ENCODE peak calls at places on chromosomes 12 and 14, in five cellular contexts. One of them, this sample, is unnamed.

GRCh38 chr12:104535383-104535782 is 78.6 kb downstream of the CHST11 start:
- DNase-seq in anterior cingulate cortex: no peak
- DNase-seq in activated T-cell treated with anti-CD3 and anti-CD28 coated beads for 1 hour: no peak
- DNase-seq in lung microvascular endothelial cell: no peak
- DNase-seq in stimulated activated CD4-positive, alpha-beta T cell treated with anti-CD3 and anti-CD28 coated beads, Interleukin-2, amount 100 ng/mL, for 24 hours: no peak
- DNase-seq in this sample: no peak

GRCh38 chr12:58341791-58342190 is 400.4 kb downstream of the ATP23 start:
- DNase-seq in anterior cingulate cortex: no peak
- DNase-seq in stimulated activated CD4-positive, alpha-beta T cell treated with anti-CD3 and anti-CD28 coated beads, Interleukin-2, amount 100 ng/mL, for 24 hours: no peak
- DNase-seq in activated T-cell treated with anti-CD3 and anti-CD28 coated beads for 1 hour: no peak
- DNase-seq in lung microvascular endothelial cell: peak; percentile 98
- DNase-seq in this sample: no peak

GRCh38 chr14:59360923-59361794 is 104.0 kb downstream of the GPR135 start:
- DNase-seq in activated T-cell treated with anti-CD3 and anti-CD28 coated beads for 1 hour: no peak
- DNase-seq in lung microvascular endothelial cell: peak; percentile 78
- DNase-seq in anterior cingulate cortex: no peak
- DNase-seq in stimulated activated CD4-positive, alpha-beta T cell treated with anti-CD3 and anti-CD28 coated beads, Interleukin-2, amount 100 ng/mL, for 24 hours: no peak
- DNase-seq in this sample: peak; percentile 87

GRCh38 chr12:90233168-90234100 is 524.8 kb upstream of the ATP2B1 start:
- DNase-seq in anterior cingulate cortex: no peak
- DNase-seq in stimulated activated CD4-positive, alpha-beta T cell treated with anti-CD3 and anti-CD28 coated beads, Interleukin-2, amount 100 ng/mL, for 24 hours: no peak
- DNase-seq in lung microvascular endothelial cell: no peak
- DNase-seq in activated T-cell treated with anti-CD3 and anti-CD28 coated beads for 1 hour: no peak
- DNase-seq in this sample: no peak

GRCh38 chr14:54166049-54166950 is 209.7 kb upstream of the BMP4 start:
- DNase-seq in activated T-cell treated with anti-CD3 and anti-CD28 coated beads for 1 hour: no peak
- DNase-seq in anterior cingulate cortex: no peak
- DNase-seq in lung microvascular endothelial cell: peak; percentile 63
- DNase-seq in stimulated activated CD4-positive, alpha-beta T cell treated with anti-CD3 and anti-CD28 coated beads, Interleukin-2, amount 100 ng/mL, for 24 hours: no peak
- DNase-seq in this sample: no peak

GRCh38 chr12:93234641-93235040 is 143.1 kb upstream of the NUDT4 start:
- DNase-seq in anterior cingulate cortex: no peak
- DNase-seq in lung microvascular endothelial cell: peak; percentile 41
- DNase-seq in activated T-cell treated with anti-CD3 and anti-CD28 coated beads for 1 hour: no peak
- DNase-seq in stimulated activated CD4-positive, alpha-beta T cell treated with anti-CD3 and anti-CD28 coated beads, Interleukin-2, amount 100 ng/mL, for 24 hours: no peak
- DNase-seq in this sample: no peak

GRCh38 chr12:8689606-8690175 is 8.1 kb upstream of the RIMKLB start:
- DNase-seq in anterior cingulate cortex: no peak
- DNase-seq in activated T-cell treated with anti-CD3 and anti-CD28 coated beads for 1 hour: no peak
- DNase-seq in lung microvascular endothelial cell: no peak
- DNase-seq in stimulated activated CD4-positive, alpha-beta T cell treated with anti-CD3 and anti-CD28 coated beads, Interleukin-2, amount 100 ng/mL, for 24 hours: no peak
- DNase-seq in this sample: no peak

GRCh38 chr14:77181124-77181602 is 435 bp upstream of the TMEM63C start:
- DNase-seq in anterior cingulate cortex: no peak
- DNase-seq in activated T-cell treated with anti-CD3 and anti-CD28 coated beads for 1 hour: no peak
- DNase-seq in lung microvascular endothelial cell: no peak
- DNase-seq in stimulated activated CD4-positive, alpha-beta T cell treated with anti-CD3 and anti-CD28 coated beads, Interleukin-2, amount 100 ng/mL, for 24 hours: no peak
- DNase-seq in this sample: peak; percentile 69

GRCh38 chr14:101823511-101824120 is 62.1 kb downstream of the PPP2R5C start:
- DNase-seq in anterior cingulate cortex: no peak
- DNase-seq in stimulated activated CD4-positive, alpha-beta T cell treated with anti-CD3 and anti-CD28 coated beads, Interleukin-2, amount 100 ng/mL, for 24 hours: peak; percentile 80
- DNase-seq in activated T-cell treated with anti-CD3 and anti-CD28 coated beads for 1 hour: peak; percentile 48
- DNase-seq in lung microvascular endothelial cell: peak; percentile 26
- DNase-seq in this sample: no peak

GRCh38 chr14:51006781-51007211 is 62.5 kb upstream of the PYGL start:
- DNase-seq in activated T-cell treated with anti-CD3 and anti-CD28 coated beads for 1 hour: no peak
- DNase-seq in stimulated activated CD4-positive, alpha-beta T cell treated with anti-CD3 and anti-CD28 coated beads, Interleukin-2, amount 100 ng/mL, for 24 hours: no peak
- DNase-seq in lung microvascular endothelial cell: peak; percentile 5
- DNase-seq in anterior cingulate cortex: no peak
- DNase-seq in this sample: no peak

GRCh38 chr14:64835431-64835830 is 44.3 kb downstream of the SPTB start:
- DNase-seq in lung microvascular endothelial cell: no peak
- DNase-seq in activated T-cell treated with anti-CD3 and anti-CD28 coated beads for 1 hour: no peak
- DNase-seq in anterior cingulate cortex: no peak
- DNase-seq in stimulated activated CD4-positive, alpha-beta T cell treated with anti-CD3 and anti-CD28 coated beads, Interleukin-2, amount 100 ng/mL, for 24 hours: no peak
- DNase-seq in this sample: no peak

GRCh38 chr12:25550186-25550585 is 2.9 kb downstream of the LMNTD1 start:
- DNase-seq in activated T-cell treated with anti-CD3 and anti-CD28 coated beads for 1 hour: no peak
- DNase-seq in lung microvascular endothelial cell: no peak
- DNase-seq in stimulated activated CD4-positive, alpha-beta T cell treated with anti-CD3 and anti-CD28 coated beads, Interleukin-2, amount 100 ng/mL, for 24 hours: no peak
- DNase-seq in anterior cingulate cortex: no peak
- DNase-seq in this sample: no peak

GRCh38 chr14:100593751-100594624 is 6.8 kb upstream of the BEGAIN start:
- DNase-seq in lung microvascular endothelial cell: no peak
- DNase-seq in activated T-cell treated with anti-CD3 and anti-CD28 coated beads for 1 hour: no peak
- DNase-seq in anterior cingulate cortex: no peak
- DNase-seq in stimulated activated CD4-positive, alpha-beta T cell treated with anti-CD3 and anti-CD28 coated beads, Interleukin-2, amount 100 ng/mL, for 24 hours: no peak
- DNase-seq in this sample: peak; percentile 33

GRCh38 chr12:131142891-131143637 is 189.4 kb downstream of the ADGRD1 start:
- DNase-seq in activated T-cell treated with anti-CD3 and anti-CD28 coated beads for 1 hour: no peak
- DNase-seq in lung microvascular endothelial cell: no peak
- DNase-seq in stimulated activated CD4-positive, alpha-beta T cell treated with anti-CD3 and anti-CD28 coated beads, Interleukin-2, amount 100 ng/mL, for 24 hours: peak; percentile 9
- DNase-seq in anterior cingulate cortex: no peak
- DNase-seq in this sample: no peak

GRCh38 chr12:108576660-108577234 is 14.4 kb downstream of the ISCU start:
- DNase-seq in lung microvascular endothelial cell: no peak
- DNase-seq in activated T-cell treated with anti-CD3 and anti-CD28 coated beads for 1 hour: no peak
- DNase-seq in anterior cingulate cortex: no peak
- DNase-seq in stimulated activated CD4-positive, alpha-beta T cell treated with anti-CD3 and anti-CD28 coated beads, Interleukin-2, amount 100 ng/mL, for 24 hours: no peak
- DNase-seq in this sample: peak; percentile 36

GRCh38 chr12:26651566-26652188 is 181.3 kb downstream of the ITPR2 start:
- DNase-seq in stimulated activated CD4-positive, alpha-beta T cell treated with anti-CD3 and anti-CD28 coated beads, Interleukin-2, amount 100 ng/mL, for 24 hours: peak; percentile 41
- DNase-seq in anterior cingulate cortex: peak; percentile 24
- DNase-seq in activated T-cell treated with anti-CD3 and anti-CD28 coated beads for 1 hour: no peak
- DNase-seq in lung microvascular endothelial cell: peak; percentile 86
- DNase-seq in this sample: no peak

GRCh38 chr12:46628176-46628575 is 197.6 kb downstream of the SLC38A4 start:
- DNase-seq in lung microvascular endothelial cell: no peak
- DNase-seq in stimulated activated CD4-positive, alpha-beta T cell treated with anti-CD3 and anti-CD28 coated beads, Interleukin-2, amount 100 ng/mL, for 24 hours: no peak
- DNase-seq in activated T-cell treated with anti-CD3 and anti-CD28 coated beads for 1 hour: no peak
- DNase-seq in anterior cingulate cortex: no peak
- DNase-seq in this sample: no peak

GRCh38 chr12:25686351-25686750 is 133.3 kb upstream of the LMNTD1 start:
- DNase-seq in lung microvascular endothelial cell: no peak
- DNase-seq in stimulated activated CD4-positive, alpha-beta T cell treated with anti-CD3 and anti-CD28 coated beads, Interleukin-2, amount 100 ng/mL, for 24 hours: no peak
- DNase-seq in activated T-cell treated with anti-CD3 and anti-CD28 coated beads for 1 hour: no peak
- DNase-seq in anterior cingulate cortex: no peak
- DNase-seq in this sample: no peak

GRCh38 chr12:101823891-101824290 is 6.9 kb downstream of the GNPTAB start:
- DNase-seq in anterior cingulate cortex: no peak
- DNase-seq in lung microvascular endothelial cell: peak; percentile 27
- DNase-seq in stimulated activated CD4-positive, alpha-beta T cell treated with anti-CD3 and anti-CD28 coated beads, Interleukin-2, amount 100 ng/mL, for 24 hours: peak; percentile 62
- DNase-seq in activated T-cell treated with anti-CD3 and anti-CD28 coated beads for 1 hour: peak; percentile 45
- DNase-seq in this sample: no peak

GRCh38 chr12:79547735-79548347 is 142.9 kb downstream of the PAWR start:
- DNase-seq in lung microvascular endothelial cell: peak; percentile 93
- DNase-seq in activated T-cell treated with anti-CD3 and anti-CD28 coated beads for 1 hour: no peak
- DNase-seq in anterior cingulate cortex: peak; percentile 2
- DNase-seq in stimulated activated CD4-positive, alpha-beta T cell treated with anti-CD3 and anti-CD28 coated beads, Interleukin-2, amount 100 ng/mL, for 24 hours: no peak
- DNase-seq in this sample: no peak

GRCh38 chr14:51928568-51928967 is 60.8 kb upstream of the RTRAF start:
- DNase-seq in activated T-cell treated with anti-CD3 and anti-CD28 coated beads for 1 hour: no peak
- DNase-seq in lung microvascular endothelial cell: no peak
- DNase-seq in stimulated activated CD4-positive, alpha-beta T cell treated with anti-CD3 and anti-CD28 coated beads, Interleukin-2, amount 100 ng/mL, for 24 hours: no peak
- DNase-seq in anterior cingulate cortex: no peak
- DNase-seq in this sample: no peak

GRCh38 chr12:49944046-49944445 is 6.5 kb upstream of the AQP2 start:
- DNase-seq in activated T-cell treated with anti-CD3 and anti-CD28 coated beads for 1 hour: no peak
- DNase-seq in stimulated activated CD4-positive, alpha-beta T cell treated with anti-CD3 and anti-CD28 coated beads, Interleukin-2, amount 100 ng/mL, for 24 hours: no peak
- DNase-seq in lung microvascular endothelial cell: no peak
- DNase-seq in anterior cingulate cortex: no peak
- DNase-seq in this sample: no peak

GRCh38 chr12:54749191-54749818 is 101.1 kb upstream of the DCD start:
- DNase-seq in stimulated activated CD4-positive, alpha-beta T cell treated with anti-CD3 and anti-CD28 coated beads, Interleukin-2, amount 100 ng/mL, for 24 hours: peak; percentile 42
- DNase-seq in anterior cingulate cortex: no peak
- DNase-seq in activated T-cell treated with anti-CD3 and anti-CD28 coated beads for 1 hour: peak; percentile 13
- DNase-seq in lung microvascular endothelial cell: peak; percentile 61
- DNase-seq in this sample: no peak

GRCh38 chr14:69803753-69804152 is 6.7 kb upstream of the SLC10A1 start:
- DNase-seq in anterior cingulate cortex: no peak
- DNase-seq in stimulated activated CD4-positive, alpha-beta T cell treated with anti-CD3 and anti-CD28 coated beads, Interleukin-2, amount 100 ng/mL, for 24 hours: no peak
- DNase-seq in activated T-cell treated with anti-CD3 and anti-CD28 coated beads for 1 hour: no peak
- DNase-seq in lung microvascular endothelial cell: no peak
- DNase-seq in this sample: no peak

GRCh38 chr14:59097681-59098080 is 90.8 kb upstream of the DAAM1 start:
- DNase-seq in lung microvascular endothelial cell: no peak
- DNase-seq in activated T-cell treated with anti-CD3 and anti-CD28 coated beads for 1 hour: no peak
- DNase-seq in stimulated activated CD4-positive, alpha-beta T cell treated with anti-CD3 and anti-CD28 coated beads, Interleukin-2, amount 100 ng/mL, for 24 hours: no peak
- DNase-seq in anterior cingulate cortex: no peak
- DNase-seq in this sample: no peak

GRCh38 chr14:60195179-60195810 is 30.1 kb upstream of the DHRS7 start:
- DNase-seq in anterior cingulate cortex: no peak
- DNase-seq in stimulated activated CD4-positive, alpha-beta T cell treated with anti-CD3 and anti-CD28 coated beads, Interleukin-2, amount 100 ng/mL, for 24 hours: no peak
- DNase-seq in activated T-cell treated with anti-CD3 and anti-CD28 coated beads for 1 hour: no peak
- DNase-seq in lung microvascular endothelial cell: no peak
- DNase-seq in this sample: no peak

GRCh38 chr14:99872786-99873440 is 79.7 kb downstream of the EML1 start:
- DNase-seq in lung microvascular endothelial cell: peak; percentile 20
- DNase-seq in stimulated activated CD4-positive, alpha-beta T cell treated with anti-CD3 and anti-CD28 coated beads, Interleukin-2, amount 100 ng/mL, for 24 hours: no peak
- DNase-seq in anterior cingulate cortex: no peak
- DNase-seq in activated T-cell treated with anti-CD3 and anti-CD28 coated beads for 1 hour: no peak
- DNase-seq in this sample: no peak

GRCh38 chr12:27982951-27983350 is 10.4 kb upstream of the PTHLH start:
- DNase-seq in stimulated activated CD4-positive, alpha-beta T cell treated with anti-CD3 and anti-CD28 coated beads, Interleukin-2, amount 100 ng/mL, for 24 hours: no peak
- DNase-seq in lung microvascular endothelial cell: no peak
- DNase-seq in activated T-cell treated with anti-CD3 and anti-CD28 coated beads for 1 hour: no peak
- DNase-seq in anterior cingulate cortex: no peak
- DNase-seq in this sample: no peak

GRCh38 chr14:40119765-40120164 is 687.5 kb upstream of the FBXO33 start:
- DNase-seq in lung microvascular endothelial cell: no peak
- DNase-seq in anterior cingulate cortex: no peak
- DNase-seq in activated T-cell treated with anti-CD3 and anti-CD28 coated beads for 1 hour: no peak
- DNase-seq in stimulated activated CD4-positive, alpha-beta T cell treated with anti-CD3 and anti-CD28 coated beads, Interleukin-2, amount 100 ng/mL, for 24 hours: no peak
- DNase-seq in this sample: no peak

GRCh38 chr14:52315355-52315718 is 1.2 kb downstream of the PTGER2 start:
- DNase-seq in anterior cingulate cortex: no peak
- DNase-seq in lung microvascular endothelial cell: no peak
- DNase-seq in stimulated activated CD4-positive, alpha-beta T cell treated with anti-CD3 and anti-CD28 coated beads, Interleukin-2, amount 100 ng/mL, for 24 hours: peak; percentile 38
- DNase-seq in activated T-cell treated with anti-CD3 and anti-CD28 coated beads for 1 hour: no peak
- DNase-seq in this sample: no peak

GRCh38 chr14:105862581-105863239 is 336.3 kb downstream of the TMEM121 start:
- DNase-seq in anterior cingulate cortex: no peak
- DNase-seq in activated T-cell treated with anti-CD3 and anti-CD28 coated beads for 1 hour: no peak
- DNase-seq in stimulated activated CD4-positive, alpha-beta T cell treated with anti-CD3 and anti-CD28 coated beads, Interleukin-2, amount 100 ng/mL, for 24 hours: peak; percentile 15
- DNase-seq in lung microvascular endothelial cell: no peak
- DNase-seq in this sample: no peak

GRCh38 chr12:113900711-113901110 is 65.4 kb downstream of the RBM19 start:
- DNase-seq in lung microvascular endothelial cell: no peak
- DNase-seq in anterior cingulate cortex: no peak
- DNase-seq in stimulated activated CD4-positive, alpha-beta T cell treated with anti-CD3 and anti-CD28 coated beads, Interleukin-2, amount 100 ng/mL, for 24 hours: no peak
- DNase-seq in activated T-cell treated with anti-CD3 and anti-CD28 coated beads for 1 hour: no peak
- DNase-seq in this sample: no peak

GRCh38 chr12:39990122-39991101 is 115.5 kb downstream of the SLC2A13 start:
- DNase-seq in stimulated activated CD4-positive, alpha-beta T cell treated with anti-CD3 and anti-CD28 coated beads, Interleukin-2, amount 100 ng/mL, for 24 hours: peak; percentile 65
- DNase-seq in anterior cingulate cortex: no peak
- DNase-seq in activated T-cell treated with anti-CD3 and anti-CD28 coated beads for 1 hour: peak; percentile 50
- DNase-seq in lung microvascular endothelial cell: peak; percentile 61
- DNase-seq in this sample: no peak

GRCh38 chr12:126083931-126084330 is 1018.7 kb downstream of the AACS start:
- DNase-seq in stimulated activated CD4-positive, alpha-beta T cell treated with anti-CD3 and anti-CD28 coated beads, Interleukin-2, amount 100 ng/mL, for 24 hours: no peak
- DNase-seq in lung microvascular endothelial cell: no peak
- DNase-seq in anterior cingulate cortex: no peak
- DNase-seq in activated T-cell treated with anti-CD3 and anti-CD28 coated beads for 1 hour: no peak
- DNase-seq in this sample: no peak

GRCh38 chr14:37594916-37595808 is at the start of the genes FOXA1 and TTC6:
- DNase-seq in anterior cingulate cortex: no peak
- DNase-seq in activated T-cell treated with anti-CD3 and anti-CD28 coated beads for 1 hour: no peak
- DNase-seq in stimulated activated CD4-positive, alpha-beta T cell treated with anti-CD3 and anti-CD28 coated beads, Interleukin-2, amount 100 ng/mL, for 24 hours: no peak
- DNase-seq in lung microvascular endothelial cell: peak; percentile 44
- DNase-seq in this sample: no peak

GRCh38 chr12:124939428-124940142 is 25.1 kb upstream of the UBC start:
- DNase-seq in lung microvascular endothelial cell: peak; percentile 88
- DNase-seq in activated T-cell treated with anti-CD3 and anti-CD28 coated beads for 1 hour: peak; percentile 83
- DNase-seq in anterior cingulate cortex: no peak
- DNase-seq in stimulated activated CD4-positive, alpha-beta T cell treated with anti-CD3 and anti-CD28 coated beads, Interleukin-2, amount 100 ng/mL, for 24 hours: peak; percentile 92
- DNase-seq in this sample: peak; percentile 87

GRCh38 chr14:92657457-92658142 is 90.8 kb downstream of the LGMN start:
- DNase-seq in activated T-cell treated with anti-CD3 and anti-CD28 coated beads for 1 hour: no peak
- DNase-seq in lung microvascular endothelial cell: no peak
- DNase-seq in anterior cingulate cortex: no peak
- DNase-seq in stimulated activated CD4-positive, alpha-beta T cell treated with anti-CD3 and anti-CD28 coated beads, Interleukin-2, amount 100 ng/mL, for 24 hours: no peak
- DNase-seq in this sample: no peak